ENCODE peak calls at places on chromosomes 5 and 9, in four cellular contexts. C is WTC11, Q is K562, W is HepG2. L is an unnamed sample.

GRCh38 chr5:76492819-76493189 is 89.7 kb downstream of the IQGAP2 start:
- DNase-seq in C (no peak), Q (no peak), W (no peak), L (no peak)

GRCh38 chr9:115636596-115636995 is 517.0 kb upstream of the PAPPA start:
- DNase-seq in C (no peak), Q (no peak), W (no peak), L (no peak)

GRCh38 chr5:73674669-73675004 is 48.6 kb downstream of the ARHGEF28 start:
- DNase-seq in C (no peak), Q (no peak), W (no peak), L (no peak)

GRCh38 chr9:96293481-96293880 is 8.5 kb downstream of the HSD17B3 start:
- DNase-seq in C (no peak), Q (no peak), W (no peak), L (no peak)

GRCh38 chr5:95937607-95938152 is 24.0 kb downstream of the ELL2 start:
- DNase-seq in C (no peak), Q (no peak), W (no peak), L (no peak)

GRCh38 chr5:108749130-108749861 is 1.6 kb downstream of the FER start:
- DNase-seq in C (no peak), Q (peak), W (no peak), L (peak)

GRCh38 chr5:115289104-115289503 is 7.3 kb downstream of the CCDC112 start:
- DNase-seq in C (no peak), Q (no peak), W (no peak), L (no peak)

GRCh38 chr9:101468116-101468515 is 32.5 kb upstream of the ALDOB start:
- DNase-seq in C (no peak), Q (no peak), W (no peak), L (no peak)

GRCh38 chr5:95995947-95996489 is 34.4 kb upstream of the ELL2 start:
- DNase-seq in C (no peak), Q (no peak), W (no peak), L (no peak)

GRCh38 chr5:139787568-139788293 is 7.9 kb upstream of the PSD2 start:
- DNase-seq in C (peak), Q (peak), W (peak), L (peak)

GRCh38 chr9:22103650-22104575 is 94.8 kb upstream of the CDKN2B start:
- DNase-seq in C (no peak), Q (no peak), W (no peak), L (no peak)

GRCh38 chr9:88037285-88037845 is 63.0 kb upstream of the CDK20 start:
- DNase-seq in C (no peak), Q (no peak), W (no peak), L (no peak)

GRCh38 chr9:15697459-15697858 is 144.6 kb downstream of the CCDC171 start:
- DNase-seq in C (no peak), Q (no peak), W (no peak), L (no peak)

GRCh38 chr5:56447232-56447631 is 214.1 kb upstream of the ANKRD55 start:
- DNase-seq in C (no peak), Q (no peak), W (peak), L (no peak)

GRCh38 chr5:113612060-113612496 is 98.6 kb downstream of the YTHDC2 start:
- DNase-seq in C (no peak), Q (peak), W (peak), L (peak)

GRCh38 chr5:26553079-26553478 is 485.3 kb downstream of the CDH9 start:
- DNase-seq in C (no peak), Q (no peak), W (no peak), L (no peak)

GRCh38 chr9:90433398-90433890 is 209.2 kb downstream of the DIRAS2 start:
- DNase-seq in C (peak), Q (no peak), W (no peak), L (no peak)

GRCh38 chr5:148615644-148616283 is 38.6 kb downstream of the HTR4 start:
- DNase-seq in C (no peak), Q (no peak), W (no peak), L (no peak)
- TF ChIP-seq FOXJ3 in C (no peak), Q (no peak), W (no peak), L (no peak)

DNA sequence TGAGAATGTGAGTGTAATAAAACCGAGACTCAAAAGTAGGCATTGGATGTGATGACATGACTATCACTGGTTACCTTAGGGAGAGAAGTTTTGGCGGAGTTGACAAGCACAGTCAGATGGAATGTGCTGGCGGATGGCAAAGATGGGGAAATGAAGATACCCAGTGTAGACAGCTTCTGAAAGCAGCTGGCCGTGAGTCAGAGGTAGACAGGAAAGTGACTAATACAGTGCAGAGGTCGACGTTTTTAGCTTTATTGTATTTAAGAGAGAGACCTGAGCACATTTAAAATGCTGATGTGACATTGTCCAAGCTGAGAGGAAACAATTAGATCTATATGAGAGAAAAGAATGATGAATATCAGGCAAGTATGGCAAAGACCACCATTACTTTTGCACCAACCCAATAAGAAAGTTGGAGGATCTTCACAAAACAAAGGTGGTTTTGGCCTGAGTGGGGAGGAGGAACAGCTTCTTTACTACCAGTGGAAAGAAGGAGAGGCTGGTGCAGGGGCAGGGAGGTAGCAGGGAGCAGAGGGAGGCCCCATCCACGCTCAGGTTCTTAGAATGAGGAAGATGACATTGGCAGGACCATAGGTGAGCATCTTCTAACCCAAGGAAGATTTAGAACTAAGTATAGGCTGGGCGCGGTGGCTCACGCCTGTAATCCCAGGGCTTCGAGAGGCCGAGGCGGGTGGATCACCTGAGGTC is 36.7 kb upstream of the KCNIP1 start:
- DNase-seq in C (no peak), Q (no peak), W (no peak), L (no peak)
- TF ChIP-seq FOXJ3 in C (no peak), Q (no peak), W (no peak), L (no peak)

GRCh38 chr5:160298189-160298588 is 14.2 kb downstream of the CCNJL start:
- DNase-seq in C (no peak), Q (no peak), W (no peak), L (no peak)
- TF ChIP-seq FOXJ3 in C (no peak), Q (no peak), W (no peak), L (no peak)

GRCh38 chr5:1926471-1927341 is 44.0 kb upstream of the IRX4 start:
- DNase-seq in C (no peak), Q (no peak), W (no peak), L (no peak)
- TF ChIP-seq FOXJ3 in C (no peak), Q (no peak), W (no peak), L (no peak)